ENCODE peak calls at places on chromosomes 11 and 22, in four cellular contexts. B is HCT116, C is HepG2, L is H1. N is an unnamed sample.

GRCh38 chr22:44372611-44373010 is 59.9 kb upstream of the SHISAL1 start:
- DNase-seq in C (no peak), L (no peak), B (no peak), N (no peak)

GRCh38 chr11:93287434-93287833 is 43.1 kb upstream of the DEUP1 start:
- DNase-seq in L (no peak), C (no peak), B (no peak), N (no peak)

GRCh38 chr11:129373489-129373953 is 2.1 kb upstream of the BARX2 start:
- DNase-seq in L (no peak), C (no peak), B (no peak), N (no peak)

GRCh38 chr11:96161271-96162089 is 181.5 kb downstream of the MAML2 start:
- DNase-seq in C (no peak), L (no peak), B (no peak), N (no peak)

GRCh38 chr11:26992031-26992541 is 1.8 kb upstream of the FIBIN start:
- DNase-seq in B (no peak), L (no peak), C (no peak), N (no peak)

GRCh38 chr22:48714231-48714630 is 1113.4 kb downstream of the BRD1 start:
- DNase-seq in C (no peak), B (no peak), L (no peak), N (no peak)

GRCh38 chr11:84136926-84137325 is 850.8 kb upstream of the CCDC90B start:
- DNase-seq in L (no peak), C (no peak), B (no peak), N (no peak)

GRCh38 chr11:60854140-60854846 is 1.5 kb downstream of the PTGDR2 start:
- DNase-seq in B (no peak), C (no peak), L (no peak), N (peak; percentile 88)

GRCh38 chr22:37515902-37516301 is 3.3 kb downstream of the CARD10 start:
- DNase-seq in L (no peak), C (no peak), B (no peak), N (no peak)

GRCh38 chr22:40452730-40453487 is 82.5 kb downstream of the SGSM3 start:
- DNase-seq in B (no peak), L (no peak), C (no peak), N (no peak)

GRCh38 chr22:25745341-25746011 is 3.5 kb downstream of the MYO18B start:
- DNase-seq in L (no peak), C (no peak), B (no peak), N (no peak)

GRCh38 chr22:20758688-20759087 is 15.2 kb upstream of the SERPIND1 start:
- DNase-seq in C (peak; percentile 56), B (no peak), L (no peak), N (no peak)

GRCh38 chr11:77174559-77174958 is 46.5 kb downstream of the MYO7A start:
- DNase-seq in B (no peak), L (no peak), C (no peak), N (no peak)

GRCh38 chr11:29093416-29093815 is 923.4 kb downstream of the KCNA4 start:
- DNase-seq in L (no peak), C (peak; percentile 2), B (no peak), N (no peak)

GRCh38 chr22:49724893-49725489 is 102.7 kb downstream of the BRD1 start:
- DNase-seq in B (peak; percentile 10), C (peak; percentile 15), L (peak; percentile 92), N (peak; percentile 75)
- TF ChIP-seq ATF3 in B (no peak), C (no peak), L (no peak), N (no peak)

DNA sequence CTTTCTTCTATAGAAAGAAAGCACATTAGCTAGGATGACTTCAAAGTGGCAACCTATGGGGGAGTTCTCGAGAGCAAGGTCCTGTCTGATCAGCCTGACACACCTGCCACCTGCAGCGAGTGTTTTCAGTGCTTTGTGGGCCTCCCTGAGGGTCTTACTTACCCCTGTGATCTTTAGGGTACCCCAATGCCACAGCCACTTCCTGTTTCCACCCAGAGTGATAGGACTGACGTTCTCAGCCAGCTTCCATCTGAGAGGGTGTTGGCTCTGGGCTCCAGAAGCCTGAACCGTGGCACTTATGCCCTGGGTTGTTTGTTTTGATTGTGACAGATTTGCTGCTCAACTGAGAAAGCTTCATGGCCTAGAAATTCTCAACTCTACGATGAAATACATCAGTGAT is 21.7 kb upstream of the ANKK1 start:
- DNase-seq in B (no peak), L (no peak), C (no peak), N (no peak)
- TF ChIP-seq FOSL1 in B (no peak), L (no peak), C (no peak), N (no peak)

DNA sequence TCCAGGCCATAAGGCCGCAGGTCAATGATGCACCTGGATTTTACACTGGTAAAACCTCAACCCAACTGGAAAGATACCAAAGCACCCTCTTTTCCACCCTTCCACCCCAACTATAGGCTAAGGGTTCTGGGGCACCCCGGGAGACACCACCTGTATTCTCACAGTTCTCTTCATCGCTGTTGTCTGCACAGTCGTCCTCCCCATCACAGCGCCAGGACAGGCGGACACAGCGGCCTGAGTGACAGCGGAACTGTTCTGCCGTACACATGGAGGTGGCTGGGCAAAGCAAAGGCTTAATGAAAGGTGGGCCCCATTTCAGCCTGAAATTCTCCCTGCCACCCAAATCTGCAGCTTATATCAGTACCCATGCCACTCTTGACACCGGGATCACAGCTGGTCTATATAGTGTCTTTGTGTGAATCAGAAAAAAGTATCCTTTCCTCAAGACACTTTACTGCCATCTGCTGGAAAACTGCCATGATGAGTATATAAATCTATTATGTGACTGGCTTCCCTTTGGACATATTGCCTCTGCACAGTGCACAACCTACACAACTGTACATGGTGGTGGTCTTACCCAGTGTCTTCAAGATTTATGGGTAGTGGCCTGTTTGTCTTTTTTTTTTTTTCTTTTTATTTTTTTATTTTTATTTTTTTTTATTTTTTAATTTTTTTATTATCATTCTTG is 21.5 kb downstream of the LRP4 start:
- DNase-seq in L (no peak), B (peak; percentile 12), C (peak; percentile 52), N (peak; percentile 44)
- TF ChIP-seq ATF3 in L (no peak), B (no peak), C (no peak), N (no peak)

GRCh38 chr11:126391970-126392637 is 36.6 kb downstream of the ST3GAL4 start:
- DNase-seq in C (peak; percentile 15), L (no peak), B (no peak), N (peak; percentile 35)

GRCh38 chr11:126394036-126394435 is 38.5 kb downstream of the ST3GAL4 start:
- DNase-seq in C (no peak), L (no peak), B (no peak), N (no peak)

GRCh38 chr11:126391286-126391954 is 35.9 kb downstream of the ST3GAL4 start:
- DNase-seq in C (no peak), L (no peak), B (no peak), N (no peak)

GRCh38 chr11:126393143-126393542 is 37.7 kb downstream of the ST3GAL4 start:
- DNase-seq in C (no peak), B (no peak), L (no peak), N (no peak)

GRCh38 chr11:126392638-126393023 is 37.1 kb downstream of the ST3GAL4 start:
- DNase-seq in C (no peak), L (no peak), B (no peak), N (no peak)
- TF ChIP-seq FOSL1 in C (no peak), L (no peak), B (no peak), N (no peak)

GRCh38 chr11:72788250-72788649 is 5.6 kb downstream of the STARD10 start:
- DNase-seq in C (no peak), B (no peak), L (no peak), N (no peak)

GRCh38 chr11:72787262-72788104 is 6.4 kb downstream of the STARD10 start:
- DNase-seq in B (no peak), C (peak; percentile 94), L (peak; percentile 82), N (peak; percentile 83)

GRCh38 chr11:72784662-72785061 is 9.2 kb downstream of the STARD10 start:
- DNase-seq in L (no peak), B (no peak), C (no peak), N (no peak)

GRCh38 chr11:72789493-72790131 is 4.2 kb downstream of the STARD10 start:
- DNase-seq in L (no peak), B (no peak), C (no peak), N (no peak)

DNA sequence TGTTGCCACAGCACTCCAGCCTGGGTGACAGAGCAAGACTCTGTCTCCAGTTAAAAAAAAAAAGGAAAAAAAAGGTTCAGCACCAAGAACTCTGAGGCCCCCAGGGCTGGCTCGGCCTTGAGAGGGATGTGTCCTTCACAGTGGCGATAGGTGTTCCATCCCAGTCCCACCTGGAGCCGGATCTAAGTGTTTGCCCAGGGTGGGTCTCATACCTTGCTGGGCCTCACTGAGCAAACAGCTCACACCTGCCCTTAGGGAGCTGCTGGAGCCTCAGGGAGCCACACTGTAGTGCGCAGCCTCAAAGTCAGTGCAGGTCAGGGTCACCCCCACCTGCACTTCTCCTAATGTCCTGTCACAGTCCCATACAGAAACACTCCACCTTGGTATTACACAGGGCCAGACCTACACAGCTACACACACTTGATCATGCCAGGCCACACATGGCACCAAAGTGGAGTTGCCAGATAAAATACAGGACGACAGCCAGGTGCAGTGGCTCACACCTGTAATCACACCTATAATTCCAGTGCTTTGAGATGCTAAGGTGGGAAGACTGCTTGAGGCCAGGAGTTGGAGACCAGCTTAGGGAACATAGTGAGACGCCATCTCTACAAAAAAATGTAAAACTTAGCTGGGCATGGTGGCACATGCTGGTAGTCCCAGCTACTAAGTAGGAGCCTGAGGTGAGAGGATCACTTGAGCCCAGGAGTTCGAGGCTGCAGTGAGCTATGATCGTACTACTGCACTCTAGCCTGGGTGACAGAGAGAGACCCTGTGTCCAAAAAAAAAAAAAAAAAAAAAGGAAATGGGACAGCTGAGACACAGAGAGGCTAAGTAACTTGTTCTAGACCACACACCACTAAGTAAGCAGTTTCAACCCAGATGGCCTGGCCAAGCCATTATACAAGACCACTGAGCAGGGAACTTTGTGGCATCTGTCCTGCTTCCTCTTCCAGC is 7.3 kb downstream of the STARD10 start:
- DNase-seq in C (peak; percentile 56), L (no peak), B (no peak), N (no peak)
- TF ChIP-seq ATF3 in C (no peak), L (no peak), B (no peak), N (no peak)

GRCh38 chr11:66467034-66467659 is 442 bp downstream of the PELI3 start:
- DNase-seq in C (no peak), L (no peak), B (no peak), N (no peak)
- TF ChIP-seq FOSL1 in C (no peak), L (no peak), B (no peak), N (no peak)

GRCh38 chr11:11816511-11817319 is 25.1 kb upstream of the USP47 start:
- DNase-seq in L (no peak), B (no peak), C (no peak), N (no peak)
- TF ChIP-seq ATF3 in L (no peak), B (no peak), C (no peak), N (no peak)

DNA sequence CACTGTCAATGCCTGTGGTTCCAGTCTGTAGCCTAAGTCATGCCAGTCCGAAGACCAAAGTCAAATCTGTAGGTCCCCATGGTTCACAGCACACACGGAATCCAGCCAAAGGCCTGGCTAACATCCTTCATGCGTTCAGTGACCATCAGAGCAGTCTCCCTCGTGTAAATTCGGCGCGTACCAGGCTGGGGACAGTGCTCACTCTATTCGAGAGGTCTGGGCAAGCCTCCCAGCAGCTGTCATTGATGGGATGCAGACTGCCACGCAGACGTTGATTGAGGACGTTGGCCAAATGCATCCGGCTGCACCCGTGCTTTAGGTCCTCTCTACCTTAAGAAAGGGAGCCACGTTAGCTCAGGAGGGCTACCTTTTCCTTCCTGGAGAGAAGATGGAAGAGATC is 11.9 kb downstream of the CTTN start:
- DNase-seq in B (no peak), L (no peak), C (no peak), N (no peak)
- TF ChIP-seq FOSL1 in B (no peak), L (no peak), C (no peak), N (no peak)